ENCODE peak calls at places on chromosomes 4 and X, in ten cellular contexts. Q, L, D, N, M, H, K, F, Z and U are unnamed samples.

GRCh38 chrX:97841544-97842179 is 958.0 kb downstream of the RPA4 start:
- DNase-seq in K (no peak), N (no peak), F (no peak), Z (no peak), Q (no peak), L (no peak), M (no peak), H (no peak), D (no peak), U (no peak)

GRCh38 chrX:129360175-129360574 is 163.1 kb downstream of the SMARCA1 start:
- DNase-seq in Q (no peak), F (peak; percentile 44), D (peak; percentile 59), Z (peak; percentile 52), H (no peak), L (peak; percentile 50), K (peak; percentile 53), N (peak; percentile 15), M (peak; percentile 20), U (peak; percentile 2)

GRCh38 chr4:110620352-110621327 is 2.2 kb downstream of the PITX2 start:
- DNase-seq in M (peak; percentile 66), D (no peak), H (no peak), F (peak; percentile 40), Q (no peak), N (no peak), Z (peak; percentile 63), L (peak; percentile 76), K (peak; percentile 76), U (no peak)

GRCh38 chr4:33940281-33940680 is 2304.0 kb downstream of the ARAP2 start:
- DNase-seq in M (no peak), N (no peak), H (no peak), F (no peak), Z (no peak), L (no peak), D (peak; percentile 52), Q (no peak), K (no peak), U (no peak)

GRCh38 chr4:52704133-52704532 is 45.0 kb upstream of the USP46 start:
- DNase-seq in M (no peak), K (no peak), L (no peak), N (no peak), F (no peak), Z (no peak), D (peak; percentile 68), H (no peak), Q (no peak), U (no peak)

GRCh38 chr4:8594097-8595038 is 1.8 kb downstream of the CPZ start:
- DNase-seq in D (peak; percentile 84), H (peak; percentile 33), M (peak; percentile 93), K (peak; percentile 86), N (peak; percentile 27), Z (peak; percentile 65), Q (peak; percentile 73), L (peak; percentile 70), F (peak; percentile 53), U (peak; percentile 32)

GRCh38 chr4:148004228-148004813 is 272.4 kb downstream of the ARHGAP10 start:
- DNase-seq in M (no peak), Q (no peak), D (peak; percentile 68), F (no peak), H (no peak), K (no peak), N (peak; percentile 24), Z (no peak), L (no peak), U (no peak)

GRCh38 chr4:8699479-8700145 is 107.0 kb downstream of the CPZ start:
- DNase-seq in H (no peak), Q (no peak), M (peak; percentile 28), Z (no peak), F (no peak), L (no peak), N (no peak), D (no peak), K (no peak), U (no peak)

DNA sequence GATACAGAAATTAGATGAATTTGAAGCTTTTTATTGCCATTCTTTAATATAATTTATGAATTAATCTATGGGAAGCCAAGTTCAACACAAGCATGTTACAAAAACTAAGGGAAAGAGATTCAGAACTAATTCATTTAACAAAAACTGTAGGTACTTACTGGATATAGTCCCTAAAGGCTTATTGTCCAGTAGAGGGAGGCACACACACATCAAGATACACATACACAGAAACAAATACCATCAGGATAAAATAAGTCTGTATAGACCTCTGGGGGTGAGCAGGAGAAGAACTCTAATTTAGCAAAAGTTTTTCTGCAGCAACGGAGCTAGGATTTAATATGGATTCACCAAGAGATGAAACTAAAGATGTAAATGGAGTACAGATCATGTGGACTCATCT is 83.0 kb upstream of the IL13RA1 start:
- DNase-seq in H (no peak), F (peak; percentile 59), D (peak; percentile 66), L (no peak), Z (no peak), Q (no peak), N (no peak), M (peak; percentile 9), K (peak; percentile 29), U (no peak)
- TF ChIP-seq CTCF in H (peak; percentile 59), F (peak; percentile 25), D (peak; percentile 51), L (no peak), Z (peak; percentile 58), Q (no peak), N (no peak), M (peak; percentile 56), K (peak; percentile 51), U (no peak)

GRCh38 chr4:152398060-152398459 is 137.8 kb downstream of the FBXW7 start:
- DNase-seq in F (no peak), Z (no peak), Q (no peak), M (peak; percentile 22), D (peak; percentile 41), H (no peak), N (no peak), K (peak; percentile 14), L (no peak), U (no peak)
- TF ChIP-seq CTCF in F (peak; percentile 1), Z (peak; percentile 74), Q (no peak), M (peak; percentile 63), D (peak; percentile 47), H (peak; percentile 62), N (no peak), K (peak; percentile 58), L (peak; percentile 58), U (peak; percentile 36)

GRCh38 chrX:113947548-113947947 is 636.3 kb upstream of the HTR2C start:
- DNase-seq in N (no peak), M (no peak), H (no peak), L (no peak), Z (no peak), F (no peak), K (peak; percentile 37), D (no peak), Q (no peak), U (no peak)
- TF ChIP-seq CTCF in N (no peak), M (peak; percentile 34), H (no peak), L (no peak), Z (peak; percentile 46), F (no peak), K (peak; percentile 39), D (no peak), Q (no peak), U (no peak)

DNA sequence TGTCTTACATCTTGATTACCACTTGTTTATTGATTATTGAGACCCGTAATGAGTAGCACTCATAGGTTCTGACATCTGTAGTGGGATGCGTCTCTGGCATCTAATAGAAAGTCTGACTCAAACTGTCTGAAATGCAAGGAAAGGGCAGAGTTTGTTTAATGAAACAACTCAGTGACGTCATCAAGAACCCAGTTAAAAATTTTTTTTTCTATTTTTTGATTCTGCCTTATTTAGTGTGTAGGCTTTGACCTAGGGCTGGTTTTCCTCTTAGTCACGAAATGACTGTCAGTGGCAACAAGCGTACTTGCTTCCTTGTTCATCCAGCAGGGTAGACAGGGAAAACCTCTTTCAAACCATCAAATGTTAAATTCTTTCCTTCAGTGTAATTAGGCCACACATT is 3.1 kb upstream of the CDKL5 start:
- DNase-seq in D (peak; percentile 90), Z (no peak), K (no peak), M (no peak), F (no peak), Q (no peak), L (no peak), N (no peak), H (peak; percentile 76), U (no peak)
- TF ChIP-seq CTCF in D (peak; percentile 15), Z (no peak), K (no peak), M (no peak), F (no peak), Q (no peak), L (no peak), N (no peak), H (peak; percentile 18), U (no peak)

GRCh38 chr4:3747582-3747906 is 18.6 kb upstream of the ADRA2C start:
- DNase-seq in L (peak; percentile 73), K (no peak), N (no peak), Q (no peak), D (peak; percentile 5), H (no peak), F (no peak), Z (peak; percentile 65), M (no peak), U (no peak)
- TF ChIP-seq CTCF in L (peak; percentile 56), K (peak; percentile 20), N (no peak), Q (no peak), D (peak; percentile 30), H (peak; percentile 25), F (peak; percentile 55), Z (peak; percentile 59), M (no peak), U (peak; percentile 36)

GRCh38 chr4:133668061-133668851 is 519.2 kb downstream of the PCDH10 start:
- DNase-seq in L (no peak), M (no peak), N (no peak), K (peak; percentile 27), Z (no peak), F (no peak), D (no peak), Q (no peak), H (no peak), U (no peak)
- TF ChIP-seq CTCF in L (no peak), M (no peak), N (no peak), K (no peak), Z (no peak), F (no peak), D (no peak), Q (no peak), H (no peak), U (no peak)

DNA sequence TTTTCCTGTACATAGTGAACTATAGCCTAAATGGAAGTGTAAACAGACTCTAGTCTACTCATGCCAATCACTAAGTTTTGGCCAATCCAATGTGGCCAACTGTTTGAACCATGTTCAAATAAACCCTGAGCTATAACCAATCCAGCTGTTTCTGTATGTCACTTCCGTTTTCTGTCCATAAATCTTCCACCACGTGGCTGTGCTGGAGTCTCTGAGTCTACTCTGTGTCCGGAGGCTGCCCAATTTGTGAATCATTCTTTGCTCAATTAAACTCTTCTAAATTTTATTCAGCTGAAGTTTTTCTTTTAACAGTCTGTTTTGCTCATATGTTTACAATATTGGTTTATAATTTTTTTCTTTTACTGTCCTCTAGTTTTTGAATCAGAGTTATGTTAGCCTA is 112.3 kb upstream of the BANK1 start:
- DNase-seq in D (peak; percentile 33), Q (no peak), N (no peak), L (no peak), F (no peak), M (no peak), H (no peak), K (no peak), Z (no peak), U (no peak)
- TF ChIP-seq CTCF in D (no peak), Q (no peak), N (no peak), L (no peak), F (no peak), M (no peak), H (no peak), K (no peak), Z (no peak), U (no peak)